ENCODE peak calls at places on chromosomes 4 and X, in five cellular contexts. Q is ovary; M is adrenal gland; V is brain microvascular endothelial cell; I is CD8-positive, alpha-beta T cell. A is an unnamed sample.

GRCh38 chr4:3415471-3416141 is 26.2 kb upstream of the HGFAC start:
- DNase-seq in Q (peak; percentile 80), M (no peak), V (no peak), I (no peak), A (no peak)

GRCh38 chr4:8393593-8394038 is 46.9 kb downstream of the ACOX3 start:
- DNase-seq in Q (peak; percentile 69), M (peak; percentile 86), V (peak; percentile 95), I (no peak), A (peak; percentile 69)

GRCh38 chrX:29662101-29662500 is 553.3 kb upstream of the MAGEB2 start:
- DNase-seq in Q (no peak), M (no peak), V (peak; percentile 27), I (no peak), A (peak; percentile 15)

GRCh38 chr4:41281038-41281634 is 24.4 kb downstream of the UCHL1 start:
- DNase-seq in Q (no peak), M (peak; percentile 34), V (peak; percentile 69), I (no peak), A (peak; percentile 89)

GRCh38 chr4:106365613-106366012 is 3.0 kb downstream of the GIMD1 start:
- DNase-seq in Q (no peak), M (peak; percentile 16), V (peak; percentile 83), I (no peak), A (peak; percentile 71)

GRCh38 chrX:153515435-153515834 is 2.0 kb upstream of the ATP2B3 start:
- DNase-seq in Q (no peak), M (no peak), V (no peak), I (no peak), A (no peak)

GRCh38 chr4:2843909-2844584 is 403 bp downstream of the ADD1 start:
- DNase-seq in Q (peak; percentile 73), M (peak; percentile 74), V (peak; percentile 14), I (no peak), A (peak; percentile 20)

GRCh38 chr4:183563874-183564273 is 59.0 kb downstream of the ING2 start:
- DNase-seq in Q (no peak), M (peak; percentile 80), V (no peak), I (no peak), A (peak; percentile 66)

GRCh38 chr4:151458148-151458547 is 49.2 kb downstream of the FHIP1A start:
- DNase-seq in Q (no peak), M (peak; percentile 23), V (no peak), I (no peak), A (no peak)

GRCh38 chr4:131091896-131092295 is 1995.9 kb downstream of the C4orf33 start:
- DNase-seq in Q (no peak), M (no peak), V (no peak), I (no peak), A (peak; percentile 3)

GRCh38 chrX:44874481-44875184 is 1.6 kb downstream of the KDM6A start:
- DNase-seq in Q (no peak), M (peak; percentile 39), V (no peak), I (no peak), A (peak; percentile 46)

DNA sequence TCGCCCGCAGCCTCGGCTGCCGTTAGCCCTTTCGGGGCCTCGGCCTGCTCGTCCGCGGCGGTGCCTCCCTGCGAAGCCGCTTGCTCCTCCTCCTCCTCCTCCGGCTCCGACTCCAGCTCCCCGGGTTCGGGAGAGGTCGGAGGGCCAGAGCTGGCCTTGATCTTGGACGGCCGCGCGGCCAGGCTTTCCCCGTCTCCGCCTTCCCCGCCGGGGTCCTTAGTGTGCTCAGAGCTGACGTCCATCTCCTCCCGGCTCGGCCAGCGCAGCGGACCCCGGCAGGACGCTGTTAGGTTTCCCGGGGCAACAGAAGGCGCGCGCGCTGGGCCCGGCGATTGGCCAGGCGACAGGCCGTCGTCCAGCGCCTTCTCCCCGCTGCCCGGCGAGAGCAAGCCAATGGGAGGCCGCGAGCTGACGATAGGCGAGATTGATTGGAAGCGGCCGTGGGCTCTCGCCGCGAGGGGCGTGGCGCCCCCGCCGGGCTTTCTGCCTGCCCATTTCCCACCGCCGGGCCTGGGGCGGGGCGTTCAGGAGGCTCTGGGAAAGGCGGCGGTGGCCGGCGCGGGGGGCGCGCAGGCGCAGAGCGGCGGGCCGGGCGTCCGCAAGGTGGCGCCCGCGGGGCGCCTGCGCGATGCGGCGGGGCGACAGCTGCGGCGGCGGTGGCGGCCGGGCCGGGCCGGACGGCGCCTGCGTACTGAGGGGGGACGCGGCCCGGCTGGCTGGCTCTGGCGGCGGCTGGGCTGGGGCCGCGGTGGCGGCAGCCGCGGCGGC is at the start of gene TADA2B:
- DNase-seq in Q (peak; percentile 99), M (peak; percentile 98), V (peak; percentile 95), I (peak; percentile 90), A (peak; percentile 98)
- TF ChIP-seq CTCF in Q (peak; percentile 89), M (no peak), V (peak; percentile 28), I (no peak), A (peak; percentile 81)

GRCh38 chr4:39846705-39847104 is 131.0 kb downstream of the PDS5A start:
- DNase-seq in Q (no peak), M (no peak), V (no peak), I (no peak), A (no peak)
- H3K27ac ChIP-seq in Q (no peak overlapping the region), M (no peak overlapping the region), V (no peak overlapping the region), I (no peak overlapping the region), A (no peak overlapping the region)

DNA sequence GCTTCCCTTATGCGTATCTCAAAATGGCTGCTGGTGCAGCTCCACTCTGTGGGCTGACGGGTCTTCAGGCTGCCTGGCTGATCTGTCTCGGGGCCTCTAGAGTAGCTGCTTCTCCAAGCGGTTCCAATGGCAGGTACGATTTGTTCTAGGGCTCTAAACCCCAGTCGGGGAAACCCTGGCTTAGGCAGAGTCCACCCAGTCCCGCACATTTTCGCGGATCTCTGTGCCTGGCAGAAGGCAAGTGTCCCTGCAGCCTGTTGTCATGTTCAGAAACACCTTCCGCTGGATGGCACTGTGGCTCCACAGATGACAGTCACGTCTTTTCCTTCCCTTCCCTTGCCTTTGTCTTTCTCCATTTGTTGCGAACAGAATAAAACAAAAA is 54.4 kb downstream of the NBDY start:
- DNase-seq in Q (peak; percentile 90), M (peak; percentile 82), V (no peak), I (no peak), A (no peak)
- TF ChIP-seq CTCF in Q (peak; percentile 44), M (peak; percentile 10), V (no peak), I (no peak), A (no peak)

GRCh38 chrX:31524182-31524581 is 452.3 kb upstream of the FTHL17 start:
- DNase-seq in Q (no peak), M (no peak), V (no peak), I (no peak), A (no peak)

GRCh38 chrX:31522760-31523159 is 450.9 kb upstream of the FTHL17 start:
- DNase-seq in Q (no peak), M (no peak), V (no peak), I (no peak), A (no peak)

GRCh38 chrX:31527455-31528126 is 455.8 kb upstream of the FTHL17 start:
- DNase-seq in Q (no peak), M (no peak), V (no peak), I (no peak), A (no peak)
- H3K27ac ChIP-seq in Q (no peak overlapping the region), M (no peak overlapping the region), V (no peak overlapping the region), I (no peak overlapping the region), A (no peak overlapping the region)

GRCh38 chr4:112604590-112604989 is 32.1 kb downstream of the ZGRF1 start:
- DNase-seq in Q (no peak), M (peak; percentile 33), V (peak; percentile 76), I (peak; percentile 14), A (peak; percentile 49)
- TF ChIP-seq CTCF in Q (peak; percentile 13), M (peak; percentile 41), V (peak; percentile 71), I (peak; percentile 49), A (peak; percentile 64)

GRCh38 chr4:123589361-123589760 is 192.8 kb downstream of the SPRY1 start:
- DNase-seq in Q (no peak), M (no peak), V (no peak), I (no peak), A (no peak)

GRCh38 chr4:123591875-123592274 is 195.3 kb downstream of the SPRY1 start:
- DNase-seq in Q (no peak), M (no peak), V (no peak), I (no peak), A (no peak)

GRCh38 chr4:123585111-123585510 is 188.5 kb downstream of the SPRY1 start:
- DNase-seq in Q (no peak), M (no peak), V (no peak), I (no peak), A (no peak)

GRCh38 chr4:123587983-123588494 is 191.4 kb downstream of the SPRY1 start:
- DNase-seq in Q (no peak), M (no peak), V (peak; percentile 65), I (no peak), A (peak; percentile 54)

DNA sequence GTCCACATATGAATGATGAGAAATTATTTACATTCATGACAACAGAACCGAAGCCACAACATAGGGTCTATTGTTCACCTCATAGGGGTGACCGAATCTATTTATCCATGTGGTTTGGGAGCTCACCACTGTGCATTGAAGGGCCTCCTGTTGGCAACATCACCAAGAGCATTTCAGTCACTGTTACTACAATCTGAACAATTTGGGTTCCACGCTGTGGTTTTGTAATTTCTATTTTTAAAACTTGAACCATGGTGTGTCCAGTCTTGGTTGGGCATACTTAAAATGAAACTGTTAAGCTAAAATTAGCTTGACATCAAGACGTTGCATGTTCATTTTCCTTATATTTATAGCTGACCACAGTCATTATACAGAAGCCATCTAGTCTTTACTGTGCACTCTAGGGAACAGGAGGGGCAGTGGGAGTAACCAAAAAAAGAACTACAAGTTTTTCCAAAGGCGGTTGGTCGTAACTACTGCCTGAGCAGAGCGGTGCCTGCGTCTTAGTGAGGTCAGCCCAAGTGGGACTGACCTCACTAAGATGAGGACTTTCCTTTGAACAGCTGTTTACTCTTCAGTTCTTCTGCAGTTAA is 192.1 kb downstream of the SPRY1 start:
- DNase-seq in Q (no peak), M (no peak), V (peak; percentile 40), I (no peak), A (no peak)
- H3K27ac ChIP-seq in Q (no peak overlapping the region), M (no peak overlapping the region), V (peak overlapping the region; percentile 45), I (no peak overlapping the region), A (no peak overlapping the region)

GRCh38 chr4:68082758-68083157 is 46.9 kb downstream of the TMPRSS11F start:
- DNase-seq in Q (no peak), M (no peak), V (no peak), I (no peak), A (no peak)

GRCh38 chr4:68077737-68078136 is 51.9 kb downstream of the TMPRSS11F start:
- DNase-seq in Q (no peak), M (no peak), V (no peak), I (no peak), A (no peak)

GRCh38 chr4:68077301-68077700 is 52.4 kb downstream of the TMPRSS11F start:
- DNase-seq in Q (no peak), M (no peak), V (no peak), I (no peak), A (no peak)

GRCh38 chr4:68076194-68076593 is 53.5 kb downstream of the TMPRSS11F start:
- DNase-seq in Q (no peak), M (no peak), V (no peak), I (no peak), A (no peak)

DNA sequence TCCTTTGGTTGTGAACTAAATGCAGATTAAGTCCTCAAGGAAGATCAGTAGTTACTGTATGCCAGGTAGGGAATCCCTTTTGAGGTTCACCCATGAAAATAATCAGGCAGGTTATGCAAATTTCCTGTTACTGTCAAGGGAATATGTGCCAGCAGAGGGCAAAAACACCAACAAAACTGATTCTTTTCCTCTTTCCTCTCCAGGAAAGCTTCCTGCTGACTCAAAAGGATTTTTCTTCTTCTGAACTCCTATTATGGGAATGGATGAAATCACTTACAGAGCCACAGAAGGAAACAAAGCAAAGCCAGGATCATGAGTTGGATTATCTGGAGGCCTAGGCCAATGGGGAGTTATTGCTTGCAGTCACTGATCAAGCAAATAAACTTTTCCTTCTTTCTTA is 49.8 kb downstream of the TMPRSS11F start:
- DNase-seq in Q (no peak), M (no peak), V (no peak), I (no peak), A (peak; percentile 13)
- TF ChIP-seq CTCF in Q (no peak), M (no peak), V (no peak), I (no peak), A (no peak)

A was measured in RWPE1.